ENCODE peak calls at places on chromosome 3, in six cellular contexts. One of them, this sample, is unnamed.

GRCh38 chr3:38722760-38723568 is 73.5 kb upstream of the SCN5A start:
- DNase-seq in Calu3: no peak
- DNase-seq in activated CD4-positive, alpha-beta T cell treated with anti-CD3 and anti-CD28 coated beads, Interleukin-2, amount 50 U/mL, for 1 hour: no peak
- DNase-seq in AG04450: peak
- DNase-seq in iris pigment epithelial cell: peak
- DNase-seq in neural crest cell: no peak
- DNase-seq in this sample: no peak

GRCh38 chr3:178966299-178967183 is 105.1 kb downstream of the ZMAT3 start:
- DNase-seq in iris pigment epithelial cell: peak
- DNase-seq in activated CD4-positive, alpha-beta T cell treated with anti-CD3 and anti-CD28 coated beads, Interleukin-2, amount 50 U/mL, for 1 hour: no peak
- DNase-seq in neural crest cell: no peak
- DNase-seq in AG04450: no peak
- DNase-seq in Calu3: no peak
- DNase-seq in this sample: no peak

GRCh38 chr3:98095870-98096269 is 8.9 kb downstream of the OR5AC2 start:
- DNase-seq in AG04450: no peak
- DNase-seq in Calu3: no peak
- DNase-seq in activated CD4-positive, alpha-beta T cell treated with anti-CD3 and anti-CD28 coated beads, Interleukin-2, amount 50 U/mL, for 1 hour: no peak
- DNase-seq in neural crest cell: no peak
- DNase-seq in iris pigment epithelial cell: no peak
- DNase-seq in this sample: no peak

GRCh38 chr3:9402410-9403228 is 5.2 kb downstream of the SETD5 start:
- DNase-seq in neural crest cell: peak
- DNase-seq in iris pigment epithelial cell: peak
- DNase-seq in activated CD4-positive, alpha-beta T cell treated with anti-CD3 and anti-CD28 coated beads, Interleukin-2, amount 50 U/mL, for 1 hour: no peak
- DNase-seq in AG04450: no peak
- DNase-seq in Calu3: peak
- DNase-seq in this sample: peak

GRCh38 chr3:77179762-77180161 is 139.9 kb downstream of the ROBO2 start:
- DNase-seq in Calu3: no peak
- DNase-seq in iris pigment epithelial cell: no peak
- DNase-seq in activated CD4-positive, alpha-beta T cell treated with anti-CD3 and anti-CD28 coated beads, Interleukin-2, amount 50 U/mL, for 1 hour: no peak
- DNase-seq in neural crest cell: no peak
- DNase-seq in AG04450: no peak
- DNase-seq in this sample: no peak

GRCh38 chr3:72171946-72172345 is 387.0 kb upstream of the PROK2 start:
- DNase-seq in AG04450: no peak
- DNase-seq in Calu3: no peak
- DNase-seq in iris pigment epithelial cell: no peak
- DNase-seq in neural crest cell: no peak
- DNase-seq in activated CD4-positive, alpha-beta T cell treated with anti-CD3 and anti-CD28 coated beads, Interleukin-2, amount 50 U/mL, for 1 hour: no peak
- DNase-seq in this sample: no peak

GRCh38 chr3:129543156-129543790 is at the start of gene H1-8:
- DNase-seq in AG04450: no peak
- DNase-seq in neural crest cell: no peak
- DNase-seq in Calu3: no peak
- DNase-seq in activated CD4-positive, alpha-beta T cell treated with anti-CD3 and anti-CD28 coated beads, Interleukin-2, amount 50 U/mL, for 1 hour: no peak
- DNase-seq in iris pigment epithelial cell: no peak
- DNase-seq in this sample: no peak

GRCh38 chr3:14296352-14296751 is 106.1 kb upstream of the SLC6A6 start:
- DNase-seq in neural crest cell: no peak
- DNase-seq in iris pigment epithelial cell: no peak
- DNase-seq in Calu3: no peak
- DNase-seq in AG04450: no peak
- DNase-seq in activated CD4-positive, alpha-beta T cell treated with anti-CD3 and anti-CD28 coated beads, Interleukin-2, amount 50 U/mL, for 1 hour: no peak
- DNase-seq in this sample: no peak

GRCh38 chr3:142818651-142819050 is 70.2 kb downstream of the PCOLCE2 start:
- DNase-seq in iris pigment epithelial cell: peak
- DNase-seq in AG04450: no peak
- DNase-seq in Calu3: no peak
- DNase-seq in activated CD4-positive, alpha-beta T cell treated with anti-CD3 and anti-CD28 coated beads, Interleukin-2, amount 50 U/mL, for 1 hour: no peak
- DNase-seq in neural crest cell: no peak
- DNase-seq in this sample: no peak

GRCh38 chr3:114319453-114319852 is 25.6 kb downstream of the TIGIT start:
- DNase-seq in Calu3: peak
- DNase-seq in iris pigment epithelial cell: peak
- DNase-seq in AG04450: peak
- DNase-seq in neural crest cell: no peak
- DNase-seq in activated CD4-positive, alpha-beta T cell treated with anti-CD3 and anti-CD28 coated beads, Interleukin-2, amount 50 U/mL, for 1 hour: no peak
- DNase-seq in this sample: no peak

GRCh38 chr3:69451594-69451993 is 65.7 kb upstream of the FRMD4B start:
- DNase-seq in activated CD4-positive, alpha-beta T cell treated with anti-CD3 and anti-CD28 coated beads, Interleukin-2, amount 50 U/mL, for 1 hour: no peak
- DNase-seq in neural crest cell: no peak
- DNase-seq in Calu3: no peak
- DNase-seq in iris pigment epithelial cell: no peak
- DNase-seq in AG04450: no peak
- DNase-seq in this sample: no peak

GRCh38 chr3:78204977-78205376 is 1165.1 kb downstream of the ROBO2 start:
- DNase-seq in activated CD4-positive, alpha-beta T cell treated with anti-CD3 and anti-CD28 coated beads, Interleukin-2, amount 50 U/mL, for 1 hour: no peak
- DNase-seq in iris pigment epithelial cell: peak
- DNase-seq in AG04450: peak
- DNase-seq in Calu3: peak
- DNase-seq in neural crest cell: no peak
- DNase-seq in this sample: no peak

GRCh38 chr3:62785384-62785783 is 89.8 kb downstream of the CADPS start:
- DNase-seq in iris pigment epithelial cell: no peak
- DNase-seq in neural crest cell: no peak
- DNase-seq in activated CD4-positive, alpha-beta T cell treated with anti-CD3 and anti-CD28 coated beads, Interleukin-2, amount 50 U/mL, for 1 hour: no peak
- DNase-seq in Calu3: no peak
- DNase-seq in AG04450: no peak
- DNase-seq in this sample: no peak